ENCODE peak calls at places on chromosomes 11 and 22, in ten cellular contexts. N, C, G, E, W, X, R, H, V and M are unnamed samples.
A peak's percentile ranks its signal among the peaks of the same experiment; 100 is the strongest.

GRCh38 chr11:13065200-13065787 is 56.2 kb downstream of the RASSF10 start:
- DNase-seq in N (no peak), C (no peak), G (no peak), E (no peak), W (no peak), X (no peak), R (no peak), H (no peak), V (no peak), M (no peak)

GRCh38 chr11:77217156-77217555 is 84.3 kb downstream of the GDPD4 start:
- DNase-seq in N (no peak), C (no peak), G (no peak), E (no peak), W (no peak), X (no peak), R (no peak), H (no peak), V (no peak), M (no peak)

GRCh38 chr11:77197626-77198320 is 69.7 kb downstream of the MYO7A start:
- DNase-seq in N (peak; percentile 10), C (no peak), G (peak; percentile 1), E (no peak), W (no peak), X (no peak), R (no peak), H (no peak), V (peak; percentile 64), M (no peak)

GRCh38 chr11:72735495-72736027 is 16.6 kb downstream of the ARAP1 start:
- DNase-seq in N (no peak), C (no peak), G (no peak), E (no peak), W (no peak), X (peak; percentile 95), R (no peak), H (no peak), V (peak; percentile 17), M (no peak)

GRCh38 chr22:23071163-23072034 is 1.1 kb downstream of the GNAZ start:
- DNase-seq in N (no peak), C (no peak), G (no peak), E (no peak), W (no peak), X (no peak), R (peak; percentile 47), H (no peak), V (peak; percentile 70), M (no peak)

GRCh38 chr11:73961321-73961720 is 10.5 kb downstream of the DNAJB13 start:
- DNase-seq in N (no peak), C (no peak), G (no peak), E (no peak), W (no peak), X (no peak), R (no peak), H (no peak), V (peak; percentile 26), M (no peak)

GRCh38 chr22:37345863-37346514 is 63.7 kb downstream of the CYTH4 start:
- DNase-seq in N (no peak), C (no peak), G (no peak), E (no peak), W (no peak), X (no peak), R (no peak), H (peak; percentile 46), V (no peak), M (no peak)

GRCh38 chr22:42262964-42263363 is 7.5 kb downstream of the TCF20 start:
- DNase-seq in N (no peak), C (no peak), G (no peak), E (peak; percentile 62), W (no peak), X (no peak), R (no peak), H (no peak), V (no peak), M (no peak)

GRCh38 chr22:36340621-36341020 is 47.1 kb downstream of the MYH9 start:
- DNase-seq in N (no peak), C (no peak), G (no peak), E (no peak), W (no peak), X (no peak), R (no peak), H (no peak), V (no peak), M (no peak)

GRCh38 chr11:46272816-46273427 is 4.5 kb upstream of the CREB3L1 start:
- DNase-seq in N (no peak), C (no peak), G (no peak), E (no peak), W (no peak), X (no peak), R (no peak), H (no peak), V (no peak), M (no peak)

GRCh38 chr11:134452026-134452848 is 40.2 kb upstream of the B3GAT1 start:
- DNase-seq in N (no peak), C (no peak), G (no peak), E (no peak), W (no peak), X (no peak), R (peak; percentile 46), H (no peak), V (no peak), M (no peak)

GRCh38 chr11:46686886-46687810 is 13.3 kb downstream of the ARHGAP1 start:
- DNase-seq in N (no peak), C (no peak), G (no peak), E (no peak), W (no peak), X (no peak), R (no peak), H (peak; percentile 25), V (peak; percentile 73), M (no peak)

GRCh38 chr11:59144579-59145345 is 2.1 kb downstream of the FAM111A start:
- DNase-seq in N (peak; percentile 88), C (peak; percentile 65), G (peak; percentile 27), E (peak; percentile 93), W (peak; percentile 58), X (peak; percentile 79), R (peak; percentile 53), H (peak; percentile 94), V (peak; percentile 91), M (peak; percentile 70)

GRCh38 chr11:61966673-61967176 is 709 bp downstream of the FTH1 start:
- DNase-seq in N (peak; percentile 55), C (no peak), G (no peak), E (peak; percentile 45), W (peak; percentile 29), X (peak; percentile 63), R (no peak), H (no peak), V (peak; percentile 77), M (no peak)

GRCh38 chr11:35856756-35857155 is 87.1 kb upstream of the LDLRAD3 start:
- DNase-seq in N (no peak), C (no peak), G (no peak), E (no peak), W (no peak), X (no peak), R (no peak), H (no peak), V (no peak), M (no peak)